ENCODE peak calls at places on chromosomes 5 and 9, in ten cellular contexts. R is GM04504; L is H4; B is AG09309; E is mesendoderm; H is posterior vena cava; K is left ventricle myocardium inferior; P is stimulated activated naive CD4-positive, alpha-beta T cell; I is nucleus accumbens; O is activated effector memory CD4-positive, alpha-beta T cell treated with Interleukin-2 at 50 U/mL for 16 hours. W is an unnamed sample.

GRCh38 chr5:82222597-82223574 is 55.3 kb downstream of the RPS23 start:
- DNase-seq in R (no peak), L (peak), B (peak), E (peak), H (no peak), K (no peak), P (no peak), I (no peak), O (no peak), W (no peak)

GRCh38 chr9:16143947-16144890 is 591.4 kb downstream of the CCDC171 start:
- DNase-seq in R (no peak), L (peak), B (no peak), E (no peak), H (no peak), K (no peak), P (no peak), I (no peak), O (no peak), W (no peak)

GRCh38 chr5:139388198-139388821 is 1.4 kb downstream of the MZB1 start:
- DNase-seq in R (no peak), L (no peak), B (no peak), E (peak), H (peak), K (no peak), P (no peak), I (no peak), O (no peak), W (no peak)

GRCh38 chr9:137784046-137784445 is 93.5 kb upstream of the CACNA1B start:
- DNase-seq in R (no peak), L (no peak), B (no peak), E (peak), H (peak), K (no peak), P (no peak), I (no peak), O (no peak), W (no peak)

GRCh38 chr5:74355041-74355440 is 285.5 kb downstream of the ENC1 start:
- DNase-seq in R (no peak), L (no peak), B (no peak), E (no peak), H (no peak), K (no peak), P (no peak), I (no peak), O (no peak), W (no peak)

GRCh38 chr5:141477169-141477568 is 1.4 kb downstream of the PCDHGC3 start:
- DNase-seq in R (no peak), L (no peak), B (no peak), E (no peak), H (no peak), K (no peak), P (no peak), I (no peak), O (no peak), W (no peak)

GRCh38 chr5:118592678-118593328 is 395.5 kb downstream of the DTWD2 start:
- DNase-seq in R (no peak), L (no peak), B (no peak), E (peak), H (no peak), K (no peak), P (no peak), I (no peak), O (no peak), W (peak)

GRCh38 chr9:69502671-69503301 is 169.4 kb downstream of the APBA1 start:
- DNase-seq in R (peak), L (no peak), B (no peak), E (no peak), H (no peak), K (no peak), P (no peak), I (no peak), O (no peak), W (no peak)

GRCh38 chr9:113350937-113351336 is 1.6 kb downstream of the BSPRY start:
- DNase-seq in R (no peak), L (no peak), B (no peak), E (no peak), H (peak), K (no peak), P (no peak), I (peak), O (no peak), W (no peak)

GRCh38 chr5:54109931-54110330 is 200.4 kb downstream of the ARL15 start:
- DNase-seq in R (no peak), L (no peak), B (no peak), E (no peak), H (no peak), K (no peak), P (no peak), I (no peak), O (no peak), W (no peak)

GRCh38 chr5:17056056-17056690 is 120.1 kb upstream of the MYO10 start:
- DNase-seq in R (no peak), L (no peak), B (no peak), E (peak), H (no peak), K (no peak), P (no peak), I (no peak), O (no peak), W (peak)

GRCh38 chr5:105238561-105238960 is 1676.0 kb upstream of the NUDT12 start:
- DNase-seq in R (no peak), L (no peak), B (no peak), E (no peak), H (no peak), K (no peak), P (no peak), I (no peak), O (no peak), W (no peak)

GRCh38 chr5:107670927-107671741 is at the start of gene EFNA5:
- DNase-seq in R (peak), L (peak), B (no peak), E (peak), H (peak), K (peak), P (no peak), I (no peak), O (no peak), W (peak)

GRCh38 chr5:1317921-1318565 is 23.2 kb upstream of the TERT start:
- DNase-seq in R (no peak), L (no peak), B (no peak), E (no peak), H (peak), K (no peak), P (no peak), I (no peak), O (no peak), W (no peak)

GRCh38 chr5:473344-474192 is 30.6 kb downstream of the EXOC3 start:
- DNase-seq in R (no peak), L (no peak), B (peak), E (peak), H (peak), K (peak), P (no peak), I (no peak), O (peak), W (peak)

GRCh38 chr5:110809006-110809405 is 70.2 kb downstream of the SLC25A46 start:
- DNase-seq in R (no peak), L (no peak), B (no peak), E (no peak), H (no peak), K (no peak), P (no peak), I (no peak), O (no peak), W (no peak)

GRCh38 chr5:102581011-102581410 is 82.2 kb upstream of the SLCO6A1 start:
- DNase-seq in R (no peak), L (no peak), B (no peak), E (no peak), H (no peak), K (no peak), P (no peak), I (no peak), O (no peak), W (no peak)

GRCh38 chr5:94745786-94746730 is 127.6 kb downstream of the SLF1 start:
- DNase-seq in R (no peak), L (no peak), B (no peak), E (no peak), H (no peak), K (no peak), P (no peak), I (no peak), O (no peak), W (no peak)

GRCh38 chr5:139543423-139543991 is 17.6 kb upstream of the UBE2D2 start:
- DNase-seq in R (no peak), L (no peak), B (no peak), E (peak), H (peak), K (peak), P (no peak), I (peak), O (peak), W (peak)

GRCh38 chr9:114446036-114446435 is 58.3 kb upstream of the AKNA start:
- DNase-seq in R (no peak), L (no peak), B (no peak), E (no peak), H (no peak), K (no peak), P (no peak), I (no peak), O (no peak), W (no peak)

GRCh38 chr5:80141147-80141671 is 106.1 kb downstream of the THBS4 start:
- DNase-seq in R (peak), L (no peak), B (peak), E (peak), H (peak), K (peak), P (no peak), I (no peak), O (no peak), W (peak)

GRCh38 chr5:124628721-124629596 is 117.5 kb downstream of the ZNF608 start:
- DNase-seq in R (peak), L (peak), B (peak), E (peak), H (peak), K (no peak), P (no peak), I (no peak), O (no peak), W (no peak)

GRCh38 chr9:34710023-34710422 is at the start of gene CCL21:
- DNase-seq in R (no peak), L (no peak), B (no peak), E (no peak), H (peak), K (peak), P (no peak), I (no peak), O (no peak), W (no peak)

GRCh38 chr5:1654786-1655495 is 131.2 kb upstream of the LPCAT1 start:
- DNase-seq in R (no peak), L (no peak), B (no peak), E (no peak), H (no peak), K (peak), P (no peak), I (no peak), O (no peak), W (no peak)

GRCh38 chr5:60495644-60496520 is 204.1 kb downstream of the DEPDC1B start:
- DNase-seq in R (no peak), L (no peak), B (no peak), E (no peak), H (no peak), K (no peak), P (no peak), I (no peak), O (no peak), W (no peak)

GRCh38 chr9:20622330-20623020 is at the start of gene MLLT3:
- DNase-seq in R (peak), L (peak), B (peak), E (peak), H (peak), K (peak), P (peak), I (peak), O (peak), W (peak)

GRCh38 chr5:73352789-73353188 is 95.8 kb downstream of the FOXD1 start:
- DNase-seq in R (no peak), L (no peak), B (no peak), E (no peak), H (no peak), K (no peak), P (no peak), I (no peak), O (no peak), W (no peak)

GRCh38 chr9:28050046-28050445 is 476.8 kb upstream of the C9orf72 start:
- DNase-seq in R (no peak), L (no peak), B (peak), E (no peak), H (no peak), K (no peak), P (no peak), I (no peak), O (no peak), W (no peak)

GRCh38 chr5:150595466-150596031 is 44.9 kb upstream of the SYNPO start:
- DNase-seq in R (no peak), L (no peak), B (no peak), E (peak), H (peak), K (peak), P (no peak), I (no peak), O (no peak), W (no peak)

GRCh38 chr9:68898781-68899439 is 115.0 kb downstream of the PRKACG start:
- DNase-seq in R (no peak), L (no peak), B (no peak), E (peak), H (no peak), K (no peak), P (no peak), I (no peak), O (no peak), W (no peak)

GRCh38 chr5:101590384-101590783 is 687.3 kb upstream of the ST8SIA4 start:
- DNase-seq in R (no peak), L (peak), B (no peak), E (peak), H (no peak), K (no peak), P (no peak), I (no peak), O (no peak), W (peak)

GRCh38 chr9:130765135-130766030 is 69.7 kb upstream of the ABL1 start:
- DNase-seq in R (no peak), L (no peak), B (no peak), E (no peak), H (no peak), K (no peak), P (no peak), I (no peak), O (no peak), W (no peak)

GRCh38 chr9:137725598-137725997 is 106.8 kb downstream of the EHMT1 start:
- DNase-seq in R (no peak), L (no peak), B (no peak), E (no peak), H (no peak), K (no peak), P (no peak), I (no peak), O (no peak), W (no peak)

GRCh38 chr9:27054125-27054524 is 48.7 kb upstream of the LRRC19 start:
- DNase-seq in R (no peak), L (no peak), B (no peak), E (no peak), H (no peak), K (no peak), P (no peak), I (no peak), O (no peak), W (no peak)

GRCh38 chr9:37287317-37287716 is 135.2 kb upstream of the GRHPR start:
- DNase-seq in R (no peak), L (no peak), B (no peak), E (no peak), H (no peak), K (no peak), P (no peak), I (no peak), O (no peak), W (no peak)

GRCh38 chr9:2641033-2641432 is 19.4 kb downstream of the VLDLR start:
- DNase-seq in R (no peak), L (no peak), B (no peak), E (no peak), H (no peak), K (no peak), P (no peak), I (no peak), O (no peak), W (no peak)

W was measured in neural progenitor cell.